ENCODE peak calls at places on chromosomes 5 and 9, in ten cellular contexts. One of them, this sample, is unnamed.
A peak's percentile ranks its signal among the peaks of the same experiment; 100 is the strongest.

GRCh38 chr9:95516736-95517558 is at the start of gene PTCH1:
- DNase-seq in activated CD8-positive, alpha-beta memory T cell treated with anti-CD3 and anti-CD28 coated beads for 48 hours: no peak
- DNase-seq in stimulated activated CD8-positive, alpha-beta memory T cell treated with anti-CD3 and anti-CD28 coated beads, Interleukin-15, amount 100 ng/mL, for 24 hours: no peak
- DNase-seq in RPMI8226: peak; percentile 36
- DNase-seq in fibroblast of lung: peak; percentile 68
- DNase-seq in T-helper 2 cell treated with Interferon-gamma antibody and Interleukin-4, amounts not matched to agents 5 μg/mL and 100 μg/mL, for 36 hours: no peak
- DNase-seq in GM18507: no peak
- DNase-seq in stimulated activated CD4-positive, alpha-beta T cell treated with anti-CD3 and anti-CD28 coated beads, TNF-alpha, amount 100 ng/mL, for 4 hours: peak; percentile 27
- DNase-seq in activated gamma-delta T cell treated with anti-CD3 and anti-CD28 coated beads, Interleukin-2, amount 50 U/mL, for 16 hours: no peak
- DNase-seq in sciatic nerve: peak; percentile 82
- DNase-seq in this sample: peak; percentile 35

GRCh38 chr5:180868960-180869359 is 7.9 kb upstream of the ZFP62 start:
- DNase-seq in activated CD8-positive, alpha-beta memory T cell treated with anti-CD3 and anti-CD28 coated beads for 48 hours: no peak
- DNase-seq in stimulated activated CD8-positive, alpha-beta memory T cell treated with anti-CD3 and anti-CD28 coated beads, Interleukin-15, amount 100 ng/mL, for 24 hours: peak; percentile 29
- DNase-seq in RPMI8226: peak; percentile 74
- DNase-seq in fibroblast of lung: peak; percentile 75
- DNase-seq in T-helper 2 cell treated with Interferon-gamma antibody and Interleukin-4, amounts not matched to agents 5 μg/mL and 100 μg/mL, for 36 hours: peak; percentile 43
- DNase-seq in GM18507: peak; percentile 22
- DNase-seq in stimulated activated CD4-positive, alpha-beta T cell treated with anti-CD3 and anti-CD28 coated beads, TNF-alpha, amount 100 ng/mL, for 4 hours: peak; percentile 42
- DNase-seq in activated gamma-delta T cell treated with anti-CD3 and anti-CD28 coated beads, Interleukin-2, amount 50 U/mL, for 16 hours: peak; percentile 25
- DNase-seq in sciatic nerve: peak; percentile 90
- DNase-seq in this sample: peak; percentile 89

GRCh38 chr5:142506046-142506445 is 179.8 kb downstream of the FGF1 start:
- DNase-seq in activated CD8-positive, alpha-beta memory T cell treated with anti-CD3 and anti-CD28 coated beads for 48 hours: no peak
- DNase-seq in stimulated activated CD8-positive, alpha-beta memory T cell treated with anti-CD3 and anti-CD28 coated beads, Interleukin-15, amount 100 ng/mL, for 24 hours: no peak
- DNase-seq in RPMI8226: no peak
- DNase-seq in fibroblast of lung: no peak
- DNase-seq in T-helper 2 cell treated with Interferon-gamma antibody and Interleukin-4, amounts not matched to agents 5 μg/mL and 100 μg/mL, for 36 hours: no peak
- DNase-seq in GM18507: no peak
- DNase-seq in stimulated activated CD4-positive, alpha-beta T cell treated with anti-CD3 and anti-CD28 coated beads, TNF-alpha, amount 100 ng/mL, for 4 hours: no peak
- DNase-seq in activated gamma-delta T cell treated with anti-CD3 and anti-CD28 coated beads, Interleukin-2, amount 50 U/mL, for 16 hours: no peak
- DNase-seq in sciatic nerve: no peak
- DNase-seq in this sample: no peak

GRCh38 chr9:137294091-137294683 is 7.9 kb downstream of the NRARP start:
- DNase-seq in activated CD8-positive, alpha-beta memory T cell treated with anti-CD3 and anti-CD28 coated beads for 48 hours: no peak
- DNase-seq in stimulated activated CD8-positive, alpha-beta memory T cell treated with anti-CD3 and anti-CD28 coated beads, Interleukin-15, amount 100 ng/mL, for 24 hours: no peak
- DNase-seq in RPMI8226: peak; percentile 75
- DNase-seq in fibroblast of lung: peak; percentile 76
- DNase-seq in T-helper 2 cell treated with Interferon-gamma antibody and Interleukin-4, amounts not matched to agents 5 μg/mL and 100 μg/mL, for 36 hours: no peak
- DNase-seq in GM18507: no peak
- DNase-seq in stimulated activated CD4-positive, alpha-beta T cell treated with anti-CD3 and anti-CD28 coated beads, TNF-alpha, amount 100 ng/mL, for 4 hours: no peak
- DNase-seq in activated gamma-delta T cell treated with anti-CD3 and anti-CD28 coated beads, Interleukin-2, amount 50 U/mL, for 16 hours: no peak
- DNase-seq in sciatic nerve: no peak
- DNase-seq in this sample: no peak

GRCh38 chr9:121218357-121219027 is 16.8 kb upstream of the RAB14 start:
- DNase-seq in activated CD8-positive, alpha-beta memory T cell treated with anti-CD3 and anti-CD28 coated beads for 48 hours: no peak
- DNase-seq in stimulated activated CD8-positive, alpha-beta memory T cell treated with anti-CD3 and anti-CD28 coated beads, Interleukin-15, amount 100 ng/mL, for 24 hours: no peak
- DNase-seq in RPMI8226: no peak
- DNase-seq in fibroblast of lung: no peak
- DNase-seq in T-helper 2 cell treated with Interferon-gamma antibody and Interleukin-4, amounts not matched to agents 5 μg/mL and 100 μg/mL, for 36 hours: no peak
- DNase-seq in GM18507: no peak
- DNase-seq in stimulated activated CD4-positive, alpha-beta T cell treated with anti-CD3 and anti-CD28 coated beads, TNF-alpha, amount 100 ng/mL, for 4 hours: no peak
- DNase-seq in activated gamma-delta T cell treated with anti-CD3 and anti-CD28 coated beads, Interleukin-2, amount 50 U/mL, for 16 hours: no peak
- DNase-seq in sciatic nerve: no peak
- DNase-seq in this sample: no peak

GRCh38 chr5:172925336-172925948 is 33.8 kb upstream of the RPL26L1 start:
- DNase-seq in activated CD8-positive, alpha-beta memory T cell treated with anti-CD3 and anti-CD28 coated beads for 48 hours: no peak
- DNase-seq in stimulated activated CD8-positive, alpha-beta memory T cell treated with anti-CD3 and anti-CD28 coated beads, Interleukin-15, amount 100 ng/mL, for 24 hours: no peak
- DNase-seq in RPMI8226: no peak
- DNase-seq in fibroblast of lung: no peak
- DNase-seq in T-helper 2 cell treated with Interferon-gamma antibody and Interleukin-4, amounts not matched to agents 5 μg/mL and 100 μg/mL, for 36 hours: no peak
- DNase-seq in GM18507: no peak
- DNase-seq in stimulated activated CD4-positive, alpha-beta T cell treated with anti-CD3 and anti-CD28 coated beads, TNF-alpha, amount 100 ng/mL, for 4 hours: no peak
- DNase-seq in activated gamma-delta T cell treated with anti-CD3 and anti-CD28 coated beads, Interleukin-2, amount 50 U/mL, for 16 hours: no peak
- DNase-seq in sciatic nerve: no peak
- DNase-seq in this sample: no peak

GRCh38 chr9:93669958-93670207 is 93.5 kb downstream of the PHF2 start:
- DNase-seq in activated CD8-positive, alpha-beta memory T cell treated with anti-CD3 and anti-CD28 coated beads for 48 hours: no peak
- DNase-seq in stimulated activated CD8-positive, alpha-beta memory T cell treated with anti-CD3 and anti-CD28 coated beads, Interleukin-15, amount 100 ng/mL, for 24 hours: no peak
- DNase-seq in RPMI8226: no peak
- DNase-seq in fibroblast of lung: no peak
- DNase-seq in T-helper 2 cell treated with Interferon-gamma antibody and Interleukin-4, amounts not matched to agents 5 μg/mL and 100 μg/mL, for 36 hours: no peak
- DNase-seq in GM18507: no peak
- DNase-seq in stimulated activated CD4-positive, alpha-beta T cell treated with anti-CD3 and anti-CD28 coated beads, TNF-alpha, amount 100 ng/mL, for 4 hours: no peak
- DNase-seq in activated gamma-delta T cell treated with anti-CD3 and anti-CD28 coated beads, Interleukin-2, amount 50 U/mL, for 16 hours: no peak
- DNase-seq in sciatic nerve: peak; percentile 40
- DNase-seq in this sample: no peak

GRCh38 chr5:89024082-89024481 is 141.1 kb upstream of the MEF2C start:
- DNase-seq in activated CD8-positive, alpha-beta memory T cell treated with anti-CD3 and anti-CD28 coated beads for 48 hours: no peak
- DNase-seq in stimulated activated CD8-positive, alpha-beta memory T cell treated with anti-CD3 and anti-CD28 coated beads, Interleukin-15, amount 100 ng/mL, for 24 hours: no peak
- DNase-seq in RPMI8226: no peak
- DNase-seq in fibroblast of lung: no peak
- DNase-seq in T-helper 2 cell treated with Interferon-gamma antibody and Interleukin-4, amounts not matched to agents 5 μg/mL and 100 μg/mL, for 36 hours: no peak
- DNase-seq in GM18507: no peak
- DNase-seq in stimulated activated CD4-positive, alpha-beta T cell treated with anti-CD3 and anti-CD28 coated beads, TNF-alpha, amount 100 ng/mL, for 4 hours: no peak
- DNase-seq in activated gamma-delta T cell treated with anti-CD3 and anti-CD28 coated beads, Interleukin-2, amount 50 U/mL, for 16 hours: no peak
- DNase-seq in sciatic nerve: no peak
- DNase-seq in this sample: no peak

This sample was measured in D721Med.